ENCODE peak calls at places on chromosomes 1 and 21, in six cellular contexts. One of them, this sample, is unnamed.

GRCh38 chr1:93756656-93757055 is 75.0 kb upstream of the BCAR3 start:
- DNase-seq in cardiac muscle cell: no peak
- DNase-seq in NCI-H1436: no peak
- DNase-seq in amniotic stem cell: no peak
- DNase-seq in cardiac fibroblast: peak; percentile 43
- DNase-seq in HS-27A: no peak
- DNase-seq in this sample: no peak

GRCh38 chr1:226738421-226738994 is 574 bp downstream of the ITPKB start:
- DNase-seq in cardiac muscle cell: peak; percentile 48
- DNase-seq in NCI-H1436: peak; percentile 36
- DNase-seq in amniotic stem cell: peak; percentile 2
- DNase-seq in cardiac fibroblast: peak; percentile 25
- DNase-seq in HS-27A: no peak
- DNase-seq in this sample: peak; percentile 35

GRCh38 chr1:151832318-151832984 is 849 bp upstream of the RORC start:
- DNase-seq in cardiac muscle cell: peak; percentile 74
- DNase-seq in NCI-H1436: no peak
- DNase-seq in amniotic stem cell: no peak
- DNase-seq in cardiac fibroblast: peak; percentile 53
- DNase-seq in HS-27A: no peak
- DNase-seq in this sample: no peak

GRCh38 chr1:227809026-227809425 is 6.4 kb upstream of the PRSS38 start:
- DNase-seq in cardiac muscle cell: no peak
- DNase-seq in NCI-H1436: no peak
- DNase-seq in amniotic stem cell: no peak
- DNase-seq in cardiac fibroblast: no peak
- DNase-seq in HS-27A: no peak
- DNase-seq in this sample: no peak

GRCh38 chr21:39377444-39378050 is 28.7 kb upstream of the HMGN1 start:
- DNase-seq in cardiac muscle cell: peak; percentile 34
- DNase-seq in NCI-H1436: no peak
- DNase-seq in amniotic stem cell: no peak
- DNase-seq in cardiac fibroblast: peak; percentile 70
- DNase-seq in HS-27A: no peak
- DNase-seq in this sample: no peak

GRCh38 chr1:94385354-94385947 is 32.7 kb upstream of the ABCD3 start:
- DNase-seq in cardiac muscle cell: no peak
- DNase-seq in NCI-H1436: no peak
- DNase-seq in amniotic stem cell: no peak
- DNase-seq in cardiac fibroblast: no peak
- DNase-seq in HS-27A: no peak
- DNase-seq in this sample: no peak

GRCh38 chr21:44920694-44921604 is at the start of gene ITGB2:
- DNase-seq in cardiac muscle cell: no peak
- DNase-seq in NCI-H1436: no peak
- DNase-seq in amniotic stem cell: no peak
- DNase-seq in cardiac fibroblast: no peak
- DNase-seq in HS-27A: no peak
- DNase-seq in this sample: no peak

GRCh38 chr1:1479547-1480483 is 8.2 kb downstream of the ATAD3B start:
- DNase-seq in cardiac muscle cell: no peak
- DNase-seq in NCI-H1436: no peak
- DNase-seq in amniotic stem cell: no peak
- DNase-seq in cardiac fibroblast: no peak
- DNase-seq in HS-27A: no peak
- DNase-seq in this sample: no peak

GRCh38 chr1:69993787-69994186 is 211.6 kb downstream of the LRRC40 start:
- DNase-seq in cardiac muscle cell: peak; percentile 14
- DNase-seq in NCI-H1436: no peak
- DNase-seq in amniotic stem cell: no peak
- DNase-seq in cardiac fibroblast: no peak
- DNase-seq in HS-27A: no peak
- DNase-seq in this sample: no peak

GRCh38 chr1:207882692-207883091 is 28.2 kb downstream of the CD34 start:
- DNase-seq in cardiac muscle cell: no peak
- DNase-seq in NCI-H1436: no peak
- DNase-seq in amniotic stem cell: no peak
- DNase-seq in cardiac fibroblast: no peak
- DNase-seq in HS-27A: no peak
- DNase-seq in this sample: no peak

GRCh38 chr1:40692429-40692905 is 963 bp downstream of the NFYC start:
- DNase-seq in cardiac muscle cell: peak; percentile 47
- DNase-seq in NCI-H1436: no peak
- DNase-seq in amniotic stem cell: no peak
- DNase-seq in cardiac fibroblast: peak; percentile 34
- DNase-seq in HS-27A: peak; percentile 59
- DNase-seq in this sample: no peak

GRCh38 chr1:89974211-89974610 is 20.7 kb upstream of the ZNF326 start:
- DNase-seq in cardiac muscle cell: no peak
- DNase-seq in NCI-H1436: no peak
- DNase-seq in amniotic stem cell: no peak
- DNase-seq in cardiac fibroblast: no peak
- DNase-seq in HS-27A: no peak
- DNase-seq in this sample: no peak

GRCh38 chr21:33514234-33514633 is 22.7 kb upstream of the DNAJC28 start:
- DNase-seq in cardiac muscle cell: peak; percentile 56
- DNase-seq in NCI-H1436: no peak
- DNase-seq in amniotic stem cell: no peak
- DNase-seq in cardiac fibroblast: peak; percentile 9
- DNase-seq in HS-27A: no peak
- DNase-seq in this sample: no peak

GRCh38 chr1:34850382-34850781 is 9.2 kb downstream of the SMIM12 start:
- DNase-seq in cardiac muscle cell: no peak
- DNase-seq in NCI-H1436: no peak
- DNase-seq in amniotic stem cell: no peak
- DNase-seq in cardiac fibroblast: no peak
- DNase-seq in HS-27A: no peak
- DNase-seq in this sample: no peak

GRCh38 chr1:169240449-169241242 is 127.0 kb downstream of the NME7 start:
- DNase-seq in cardiac muscle cell: peak; percentile 6
- DNase-seq in NCI-H1436: no peak
- DNase-seq in amniotic stem cell: no peak
- DNase-seq in cardiac fibroblast: peak; percentile 42
- DNase-seq in HS-27A: no peak
- DNase-seq in this sample: no peak

GRCh38 chr1:178238722-178239510 is 145.0 kb downstream of the RASAL2 start:
- DNase-seq in cardiac muscle cell: peak; percentile 95
- DNase-seq in NCI-H1436: no peak
- DNase-seq in amniotic stem cell: peak; percentile 83
- DNase-seq in cardiac fibroblast: peak; percentile 99
- DNase-seq in HS-27A: peak; percentile 89
- DNase-seq in this sample: peak; percentile 81

GRCh38 chr21:41812679-41813078 is 45.8 kb upstream of the RIPK4 start:
- DNase-seq in cardiac muscle cell: no peak
- DNase-seq in NCI-H1436: no peak
- DNase-seq in amniotic stem cell: no peak
- DNase-seq in cardiac fibroblast: no peak
- DNase-seq in HS-27A: no peak
- DNase-seq in this sample: no peak

GRCh38 chr1:3063379-3064295 is 5.4 kb upstream of the PRDM16 start:
- DNase-seq in cardiac muscle cell: no peak
- DNase-seq in NCI-H1436: no peak
- DNase-seq in amniotic stem cell: no peak
- DNase-seq in cardiac fibroblast: no peak
- DNase-seq in HS-27A: no peak
- DNase-seq in this sample: no peak

GRCh38 chr21:29022141-29022540 is 2.3 kb upstream of the USP16 start:
- DNase-seq in cardiac muscle cell: no peak
- DNase-seq in NCI-H1436: no peak
- DNase-seq in amniotic stem cell: no peak
- DNase-seq in cardiac fibroblast: no peak
- DNase-seq in HS-27A: no peak
- DNase-seq in this sample: no peak

GRCh38 chr1:26584022-26584485 is 54.5 kb downstream of the RPS6KA1 start:
- DNase-seq in cardiac muscle cell: no peak
- DNase-seq in NCI-H1436: no peak
- DNase-seq in amniotic stem cell: no peak
- DNase-seq in cardiac fibroblast: peak; percentile 20
- DNase-seq in HS-27A: no peak
- DNase-seq in this sample: no peak

GRCh38 chr1:61930246-61930645 is 188.0 kb downstream of the PATJ start:
- DNase-seq in cardiac muscle cell: no peak
- DNase-seq in NCI-H1436: no peak
- DNase-seq in amniotic stem cell: no peak
- DNase-seq in cardiac fibroblast: peak; percentile 69
- DNase-seq in HS-27A: no peak
- DNase-seq in this sample: no peak

GRCh38 chr1:151811181-151811580 is 6.0 kb upstream of the LINGO4 start:
- DNase-seq in cardiac muscle cell: peak; percentile 55
- DNase-seq in NCI-H1436: no peak
- DNase-seq in amniotic stem cell: no peak
- DNase-seq in cardiac fibroblast: peak; percentile 70
- DNase-seq in HS-27A: no peak
- DNase-seq in this sample: no peak

GRCh38 chr1:21904725-21905520 is 32.2 kb downstream of the HSPG2 start:
- DNase-seq in cardiac muscle cell: peak; percentile 95
- DNase-seq in NCI-H1436: no peak
- DNase-seq in amniotic stem cell: no peak
- DNase-seq in cardiac fibroblast: peak; percentile 92
- DNase-seq in HS-27A: no peak
- DNase-seq in this sample: no peak

GRCh38 chr1:233721003-233721595 is 107.2 kb downstream of the KCNK1 start:
- DNase-seq in cardiac muscle cell: no peak
- DNase-seq in NCI-H1436: no peak
- DNase-seq in amniotic stem cell: no peak
- DNase-seq in cardiac fibroblast: no peak
- DNase-seq in HS-27A: no peak
- DNase-seq in this sample: no peak

GRCh38 chr1:16129316-16129715 is 26.6 kb downstream of the EPHA2 start:
- DNase-seq in cardiac muscle cell: no peak
- DNase-seq in NCI-H1436: no peak
- DNase-seq in amniotic stem cell: no peak
- DNase-seq in cardiac fibroblast: no peak
- DNase-seq in HS-27A: no peak
- DNase-seq in this sample: no peak

GRCh38 chr1:53726009-53726600 is 12.9 kb downstream of the GLIS1 start:
- DNase-seq in cardiac muscle cell: no peak
- DNase-seq in NCI-H1436: no peak
- DNase-seq in amniotic stem cell: no peak
- DNase-seq in cardiac fibroblast: no peak
- DNase-seq in HS-27A: no peak
- DNase-seq in this sample: no peak

GRCh38 chr21:33266784-33267135 is 593 bp downstream of the IL10RB start:
- DNase-seq in cardiac muscle cell: no peak
- DNase-seq in NCI-H1436: no peak
- DNase-seq in amniotic stem cell: no peak
- DNase-seq in cardiac fibroblast: no peak
- DNase-seq in HS-27A: no peak
- DNase-seq in this sample: no peak

GRCh38 chr1:179137623-179138235 is 55.9 kb downstream of the TOR3A start:
- DNase-seq in cardiac muscle cell: peak; percentile 64
- DNase-seq in NCI-H1436: no peak
- DNase-seq in amniotic stem cell: no peak
- DNase-seq in cardiac fibroblast: no peak
- DNase-seq in HS-27A: no peak
- DNase-seq in this sample: no peak

GRCh38 chr21:32298148-32298559 is 501 bp upstream of the MRAP start:
- DNase-seq in cardiac muscle cell: peak; percentile 89
- DNase-seq in NCI-H1436: no peak
- DNase-seq in amniotic stem cell: no peak
- DNase-seq in cardiac fibroblast: peak; percentile 23
- DNase-seq in HS-27A: no peak
- DNase-seq in this sample: no peak

GRCh38 chr1:192807221-192807967 is 1.4 kb upstream of the RGS2 start:
- DNase-seq in cardiac muscle cell: peak; percentile 57
- DNase-seq in NCI-H1436: no peak
- DNase-seq in amniotic stem cell: no peak
- DNase-seq in cardiac fibroblast: peak; percentile 62
- DNase-seq in HS-27A: no peak
- DNase-seq in this sample: no peak

GRCh38 chr1:22739648-22740385 is 29.2 kb downstream of the EPHB2 start:
- DNase-seq in cardiac muscle cell: peak; percentile 96
- DNase-seq in NCI-H1436: no peak
- DNase-seq in amniotic stem cell: no peak
- DNase-seq in cardiac fibroblast: peak; percentile 88
- DNase-seq in HS-27A: peak; percentile 93
- DNase-seq in this sample: peak; percentile 88

GRCh38 chr1:74775735-74776134 is 42.8 kb downstream of the TYW3 start:
- DNase-seq in cardiac muscle cell: no peak
- DNase-seq in NCI-H1436: no peak
- DNase-seq in amniotic stem cell: no peak
- DNase-seq in cardiac fibroblast: no peak
- DNase-seq in HS-27A: no peak
- DNase-seq in this sample: no peak

GRCh38 chr1:14298806-14299205 is 299.7 kb upstream of the KAZN start:
- DNase-seq in cardiac muscle cell: no peak
- DNase-seq in NCI-H1436: no peak
- DNase-seq in amniotic stem cell: no peak
- DNase-seq in cardiac fibroblast: no peak
- DNase-seq in HS-27A: no peak
- DNase-seq in this sample: no peak